ENCODE peak calls at places on chromosomes 2 and 18, in ten cellular contexts. A is GM23248; B is CD4-positive, alpha-beta memory T cell; G is SJCRH30; H is small intestine; E is activated naive CD4-positive, alpha-beta T cell treated with anti-CD3 and anti-CD28 coated beads, Interleukin-2, amount 10 ng/mL, durations not matched to agents 7 days and 5 days; Q is GM12864; P is adrenal gland; L is substantia nigra; V is GM04504. U is an unnamed sample.

GRCh38 chr2:9655441-9656269 is 24.9 kb upstream of the YWHAQ start:
- DNase-seq in A (peak), B (no peak), G (no peak), H (no peak), E (peak), Q (peak), P (no peak), L (no peak), V (peak), U (peak)

GRCh38 chr2:28085183-28085582 is 194.7 kb downstream of the BABAM2 start:
- DNase-seq in A (no peak), B (no peak), G (no peak), H (no peak), E (no peak), Q (no peak), P (no peak), L (no peak), V (no peak), U (no peak)

GRCh38 chr2:144583741-144584453 is 64.0 kb upstream of the ZEB2 start:
- DNase-seq in A (peak), B (no peak), G (no peak), H (no peak), E (no peak), Q (no peak), P (no peak), L (no peak), V (peak), U (peak)

GRCh38 chr2:81672923-81673322 is 1368.4 kb upstream of the LRRTM1 start:
- DNase-seq in A (no peak), B (no peak), G (no peak), H (no peak), E (no peak), Q (no peak), P (no peak), L (no peak), V (no peak), U (no peak)

GRCh38 chr18:78632111-78632541 is 347.5 kb upstream of the SALL3 start:
- DNase-seq in A (peak), B (no peak), G (no peak), H (no peak), E (no peak), Q (no peak), P (peak), L (no peak), V (no peak), U (peak)

GRCh38 chr2:238224636-238225035 is 15.2 kb downstream of the HES6 start:
- DNase-seq in A (no peak), B (no peak), G (no peak), H (no peak), E (no peak), Q (no peak), P (no peak), L (no peak), V (no peak), U (no peak)

GRCh38 chr2:200670313-200670712 is 84.5 kb downstream of the AOX1 start:
- DNase-seq in A (no peak), B (no peak), G (no peak), H (no peak), E (no peak), Q (no peak), P (no peak), L (no peak), V (no peak), U (no peak)

GRCh38 chr18:61855127-61855991 is 37.4 kb downstream of the RNF152 start:
- DNase-seq in A (no peak), B (no peak), G (no peak), H (no peak), E (no peak), Q (no peak), P (no peak), L (no peak), V (no peak), U (no peak)

GRCh38 chr2:127486247-127486912 is 39.9 kb downstream of the IWS1 start:
- DNase-seq in A (peak), B (no peak), G (no peak), H (peak), E (no peak), Q (no peak), P (no peak), L (no peak), V (no peak), U (no peak)

GRCh38 chr2:118388771-118389170 is 300.5 kb downstream of the INSIG2 start:
- DNase-seq in A (peak), B (no peak), G (no peak), H (no peak), E (no peak), Q (no peak), P (no peak), L (no peak), V (no peak), U (no peak)

GRCh38 chr2:220127311-220127710 is 499.9 kb downstream of the SLC4A3 start:
- DNase-seq in A (no peak), B (no peak), G (no peak), H (no peak), E (no peak), Q (no peak), P (no peak), L (no peak), V (no peak), U (no peak)

GRCh38 chr18:51029378-51029693 is 677 bp upstream of the SMAD4 start:
- DNase-seq in A (no peak), B (no peak), G (peak), H (no peak), E (no peak), Q (no peak), P (no peak), L (no peak), V (no peak), U (no peak)

GRCh38 chr2:236955675-236956618 is 129.7 kb upstream of the COPS8 start:
- DNase-seq in A (no peak), B (no peak), G (peak), H (peak), E (no peak), Q (no peak), P (peak), L (no peak), V (no peak), U (peak)

GRCh38 chr2:81600088-81600487 is 1295.5 kb upstream of the LRRTM1 start:
- DNase-seq in A (no peak), B (no peak), G (no peak), H (no peak), E (no peak), Q (no peak), P (no peak), L (no peak), V (no peak), U (no peak)

GRCh38 chr18:3111523-3112240 is 98.7 kb upstream of the LPIN2 start:
- DNase-seq in A (no peak), B (no peak), G (no peak), H (no peak), E (no peak), Q (no peak), P (no peak), L (no peak), V (no peak), U (no peak)

GRCh38 chr2:223604231-223604630 is 2.1 kb upstream of the SCG2 start:
- DNase-seq in A (no peak), B (no peak), G (no peak), H (no peak), E (no peak), Q (no peak), P (no peak), L (no peak), V (no peak), U (no peak)

GRCh38 chr2:105919191-105919811 is 174.6 kb downstream of the NCK2 start:
- DNase-seq in A (no peak), B (no peak), G (peak), H (peak), E (no peak), Q (no peak), P (no peak), L (peak), V (no peak), U (peak)

GRCh38 chr18:2716394-2717326 is 61.1 kb downstream of the SMCHD1 start:
- DNase-seq in A (no peak), B (no peak), G (no peak), H (no peak), E (no peak), Q (no peak), P (no peak), L (no peak), V (no peak), U (no peak)

GRCh38 chr2:68438455-68439303 is 28.4 kb downstream of the FBXO48 start:
- DNase-seq in A (no peak), B (no peak), G (no peak), H (no peak), E (no peak), Q (no peak), P (no peak), L (no peak), V (no peak), U (peak)

GRCh38 chr18:24212939-24213338 is 74.1 kb downstream of the CABYR start:
- DNase-seq in A (peak), B (no peak), G (peak), H (peak), E (no peak), Q (no peak), P (no peak), L (no peak), V (peak), U (peak)